ENCODE peak calls at places on chromosomes 4 and X, in nine cellular contexts. A is NAMALWA, U is foreskin fibroblast, D is HS-5, H is RPMI8226, Y is A549, M is H9, C is epithelial cell of proximal tubule, G is sciatic nerve. W is an unnamed sample.

GRCh38 chrX:45445745-45446412 is 245.2 kb upstream of the DIPK2B start:
- DNase-seq in D (peak; percentile 62), H (no peak), M (no peak), U (peak; percentile 67), C (peak; percentile 80), G (no peak), A (no peak), Y (no peak), W (peak; percentile 56)

GRCh38 chr4:69167300-69167699 is 47.2 kb downstream of the UGT2B11 start:
- DNase-seq in A (no peak), C (no peak), U (no peak), D (no peak), M (no peak), G (no peak), Y (no peak), H (no peak), W (no peak)

GRCh38 chr4:182555997-182556418 is 312.8 kb downstream of the TENM3 start:
- DNase-seq in G (no peak), U (peak; percentile 25), C (peak; percentile 99), A (no peak), D (no peak), H (peak; percentile 3), Y (no peak), M (peak; percentile 47), W (peak; percentile 47)

GRCh38 chr4:185925910-185926360 is 113.9 kb upstream of the SORBS2 start:
- DNase-seq in C (no peak), Y (no peak), M (peak; percentile 31), U (no peak), D (no peak), A (peak; percentile 10), G (no peak), H (no peak), W (no peak)

GRCh38 chr4:92163348-92163747 is 140.4 kb upstream of the GRID2 start:
- DNase-seq in H (no peak), G (no peak), A (peak; percentile 38), D (no peak), M (no peak), C (no peak), U (no peak), Y (no peak), W (no peak)

GRCh38 chrX:129534816-129535578 is 5.1 kb upstream of the OCRL start:
- DNase-seq in U (no peak), A (no peak), C (no peak), H (no peak), M (no peak), G (no peak), D (no peak), Y (no peak), W (no peak)

GRCh38 chr4:155999743-156000142 is 46.1 kb upstream of the CTSO start:
- DNase-seq in U (no peak), M (peak; percentile 83), H (no peak), Y (no peak), A (no peak), G (peak; percentile 63), D (no peak), C (no peak), W (no peak)

GRCh38 chr4:119977546-119977945 is 89.1 kb downstream of the MAD2L1 start:
- DNase-seq in C (no peak), H (no peak), A (no peak), G (no peak), M (no peak), Y (no peak), D (no peak), U (no peak), W (no peak)